ENCODE peak calls at places on chromosomes 5 and 9, in five cellular contexts. U is EL, L is HFF-Myc, H is BE2C, X is mucosa of gallbladder. V is an unnamed sample.

GRCh38 chr5:76341935-76342334 is 61.1 kb upstream of the IQGAP2 start:
- DNase-seq in X (no peak), L (no peak), U (no peak), H (no peak), V (no peak)

GRCh38 chr9:117927354-117927753 is 223.2 kb downstream of the TLR4 start:
- DNase-seq in X (no peak), H (no peak), U (no peak), L (no peak), V (no peak)

GRCh38 chr5:171630670-171631065 is 154.9 kb upstream of the SMIM23 start:
- DNase-seq in X (no peak), L (no peak), U (no peak), H (no peak), V (no peak)

GRCh38 chr9:123349691-123350480 is 6.1 kb upstream of the CRB2 start:
- DNase-seq in X (peak; percentile 60), U (peak; percentile 58), L (no peak), H (peak; percentile 77), V (peak; percentile 74)

GRCh38 chr9:70013598-70014196 is 30.0 kb upstream of the MAMDC2 start:
- DNase-seq in H (no peak), L (peak; percentile 93), X (no peak), U (peak; percentile 44), V (no peak)

GRCh38 chr9:116279230-116279629 is 125.6 kb downstream of the PAPPA start:
- DNase-seq in H (no peak), X (no peak), U (no peak), L (no peak), V (no peak)

GRCh38 chr5:78983601-78984000 is 1.5 kb downstream of the ARSB start:
- DNase-seq in U (peak; percentile 6), L (no peak), X (no peak), H (no peak), V (no peak)

GRCh38 chr5:9052421-9052820 is 493.5 kb downstream of the SEMA5A start:
- DNase-seq in H (no peak), U (no peak), L (no peak), X (no peak), V (no peak)

GRCh38 chr5:122267195-122267594 is 44.8 kb upstream of the SNCAIP start:
- DNase-seq in U (no peak), X (no peak), H (no peak), L (no peak), V (no peak)

GRCh38 chr9:4499917-4500316 is 9.6 kb downstream of the SLC1A1 start:
- DNase-seq in X (no peak), H (no peak), U (no peak), L (no peak), V (no peak)